ENCODE peak calls at places on chromosomes 6 and 20, in four cellular contexts. J is BE2C, M is uterus, A is lung. S is an unnamed sample. For H3K4me1, the result is how much of the 10 kb centered on the place peaks cover.

GRCh38 chr20:13008761-13009681 is at the start of gene SPTLC3:
- DNase-seq in A (peak), J (no peak), M (no peak), S (peak)

GRCh38 chr20:4855097-4855496 is 133.4 kb downstream of the PRND start:
- DNase-seq in A (no peak), M (no peak), J (no peak), S (no peak)

GRCh38 chr6:169862464-169863148 is 111.2 kb downstream of the ERMARD start:
- DNase-seq in M (no peak), A (no peak), J (no peak), S (no peak)

GRCh38 chr6:81808834-81809598 is 56.5 kb upstream of the TENT5A start:
- DNase-seq in M (no peak), J (no peak), A (no peak), S (peak)

GRCh38 chr6:24458134-24458533 is 31.2 kb downstream of the GPLD1 start:
- DNase-seq in M (no peak), A (no peak), J (no peak), S (no peak)

GRCh38 chr6:131125431-131125830 is 9.8 kb upstream of the AKAP7 start:
- DNase-seq in J (no peak), A (no peak), M (no peak), S (no peak)

GRCh38 chr20:64053841-64054661 is 4.6 kb upstream of the SOX18 start:
- DNase-seq in J (peak), M (peak), A (no peak), S (peak)

GRCh38 chr6:156590482-156590881 is 186.7 kb upstream of the ARID1B start:
- DNase-seq in J (no peak), M (no peak), A (no peak), S (no peak)

GRCh38 chr6:134817448-134817847 is 132.5 kb downstream of the ALDH8A1 start:
- DNase-seq in M (no peak), J (no peak), A (no peak), S (no peak)

GRCh38 chr20:2353231-2353630 is 27.5 kb upstream of the TGM6 start:
- DNase-seq in M (no peak), A (no peak), J (no peak), S (no peak)

GRCh38 chr6:52108128-52108527 is 20.7 kb upstream of the PKHD1 start:
- DNase-seq in J (no peak), A (no peak), M (no peak), S (no peak)

GRCh38 chr6:14390805-14391204 is 273.2 kb downstream of the CD83 start:
- DNase-seq in M (no peak), A (no peak), J (no peak), S (no peak)

GRCh38 chr6:26739811-26740210 is 80.3 kb upstream of the ZNF322 start:
- DNase-seq in M (no peak), J (no peak), A (no peak), S (no peak)

GRCh38 chr6:15444081-15444731 is 198.3 kb downstream of the JARID2 start:
- DNase-seq in J (peak), M (no peak), A (no peak), S (no peak)

GRCh38 chr6:46687619-46688097 is at the start of gene TDRD6:
- DNase-seq in M (no peak), A (no peak), J (no peak), S (no peak)

DNA sequence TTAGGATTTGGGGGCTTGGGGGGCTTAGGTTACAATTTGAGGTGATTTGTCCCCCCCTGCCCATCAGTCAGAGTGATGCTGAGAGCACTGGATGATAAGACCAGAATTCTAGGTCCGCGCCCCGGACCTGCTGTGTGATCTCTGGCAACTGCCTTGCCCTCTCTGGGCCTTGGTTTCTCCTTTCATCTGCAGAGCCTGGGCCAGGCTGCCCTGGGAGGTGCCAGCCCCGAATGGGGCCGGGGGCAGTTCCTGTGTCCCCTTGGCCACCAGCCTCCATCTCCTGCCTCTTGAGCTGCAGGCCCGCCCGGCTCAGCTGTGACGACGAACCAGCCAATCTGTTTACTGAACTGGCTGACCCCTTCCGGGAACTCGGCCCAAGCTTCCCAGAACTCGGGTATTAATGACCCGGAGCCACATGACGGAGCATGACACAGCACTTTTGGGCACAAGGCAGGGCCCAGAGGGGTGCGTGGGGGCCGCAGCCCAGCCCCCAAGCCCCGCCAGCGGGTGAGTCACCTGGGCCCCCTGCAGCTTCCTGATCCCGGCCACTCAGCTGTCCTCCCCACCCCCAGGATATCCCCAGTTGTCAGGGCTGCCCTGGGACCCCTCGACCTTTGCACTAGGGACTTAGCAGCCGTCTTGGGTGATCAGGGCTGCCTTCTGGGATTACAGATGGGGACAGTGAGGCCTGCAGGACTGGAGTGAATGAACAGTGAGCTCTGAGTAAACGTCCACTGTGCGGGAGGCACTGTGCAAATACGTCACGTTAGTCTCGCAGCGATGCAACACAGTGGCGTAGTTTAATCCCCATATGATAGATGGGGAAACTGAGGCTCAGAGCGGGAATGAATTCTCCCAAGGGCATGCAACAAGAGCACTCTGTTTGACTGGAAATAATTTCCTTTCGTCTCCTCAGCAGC is 102.0 kb downstream of the CEBPB start:
- DNase-seq in M (peak), A (peak), J (peak), S (peak)
- TF ChIP-seq CTCF in M (no peak), A (no peak), J (no peak), S (no peak)

DNA sequence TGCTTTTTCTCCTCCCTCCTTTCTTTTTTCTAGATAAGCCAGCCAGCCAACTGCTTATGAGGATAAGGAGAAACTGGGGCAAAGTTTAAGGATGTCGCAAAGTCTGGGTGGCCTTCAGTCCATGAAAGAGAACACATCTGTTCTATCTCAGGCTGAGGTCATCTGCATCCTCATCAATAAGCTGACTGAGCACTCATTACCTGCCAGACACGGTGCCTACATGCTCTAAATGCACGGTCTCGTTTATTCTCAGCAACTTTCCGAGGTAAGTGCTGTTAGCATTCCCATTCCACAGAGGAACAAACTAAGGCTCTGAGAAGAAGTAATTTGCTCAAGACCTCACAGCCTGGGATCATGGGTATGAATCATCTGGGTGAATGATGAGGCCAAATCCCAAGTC is 133.1 kb downstream of the BCAS1 start:
- DNase-seq in M (no peak), A (no peak), J (no peak), S (no peak)
- H3K4me1 ChIP-seq in M (under half), A (under half), J (under half), S (half or more)

GRCh38 chr6:104896914-104897313 is 37.2 kb upstream of the HACE1 start:
- DNase-seq in J (no peak), A (no peak), M (no peak), S (no peak)
- TF ChIP-seq CTCF in J (peak), A (no peak), M (no peak), S (peak)

GRCh38 chr6:5203571-5203970 is 57.2 kb downstream of the LYRM4 start:
- DNase-seq in J (no peak), A (no peak), M (no peak), S (no peak)
- H3K4me1 ChIP-seq in J (under half), A (under half), M (under half), S (under half)

DNA sequence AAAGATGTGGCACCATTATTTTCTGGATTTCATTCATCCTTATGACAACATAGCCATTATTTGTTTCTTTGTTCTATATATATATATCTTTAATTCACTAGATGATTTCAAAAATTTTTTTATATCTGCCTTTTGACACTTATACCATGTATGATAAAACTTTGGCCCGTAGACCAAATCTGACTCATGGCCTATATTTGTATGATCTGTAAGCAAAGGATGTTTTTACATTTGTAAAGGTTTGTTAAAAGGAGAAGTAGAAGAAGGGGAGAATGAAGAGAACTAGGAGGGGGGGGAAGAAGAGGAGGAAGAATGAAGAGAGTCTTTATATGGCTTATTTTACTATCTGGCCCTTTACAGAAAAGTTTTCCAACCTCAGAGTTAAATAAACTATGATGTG is 279.7 kb downstream of the LAMA2 start:
- DNase-seq in J (no peak), M (no peak), A (no peak), S (no peak)
- TF ChIP-seq CTCF in J (no peak), M (no peak), A (no peak), S (no peak)

GRCh38 chr6:11432091-11432490 is 105.5 kb upstream of the TMEM170B start:
- DNase-seq in M (no peak), A (no peak), J (no peak), S (no peak)

GRCh38 chr6:11430036-11430435 is 107.5 kb upstream of the TMEM170B start:
- DNase-seq in A (no peak), M (no peak), J (no peak), S (no peak)

GRCh38 chr6:11429577-11429976 is 108.0 kb upstream of the TMEM170B start:
- DNase-seq in M (no peak), A (no peak), J (no peak), S (no peak)

GRCh38 chr6:11432713-11433450 is 104.7 kb upstream of the TMEM170B start:
- DNase-seq in J (no peak), A (no peak), M (no peak), S (no peak)

DNA sequence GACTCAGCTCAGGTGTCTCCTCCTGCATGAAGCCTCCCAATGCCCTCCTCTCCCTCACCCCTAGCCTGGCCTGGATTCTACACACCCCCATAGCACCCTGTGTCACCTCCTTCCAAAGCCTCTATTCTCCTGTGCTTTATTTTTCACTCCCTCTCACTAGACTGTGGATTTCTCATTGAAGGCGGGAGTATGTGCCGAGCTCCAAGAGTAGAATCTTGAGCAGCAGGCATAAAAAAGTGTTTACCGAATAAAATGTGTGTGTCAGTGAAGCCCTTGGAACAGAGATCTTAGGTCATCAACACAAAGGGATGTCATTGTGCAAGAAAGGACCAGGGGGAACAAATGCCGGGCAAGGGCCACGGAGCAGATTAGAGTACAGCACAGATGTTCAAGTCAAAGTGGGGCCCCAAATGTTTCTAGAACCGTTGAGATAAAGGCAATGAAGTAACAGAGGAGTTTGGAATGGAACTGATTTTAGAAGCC is 106.1 kb upstream of the TMEM170B start:
- DNase-seq in A (no peak), J (no peak), M (no peak), S (no peak)
- H3K4me1 ChIP-seq in A (under half), J (under half), M (under half), S (under half)

S was measured in heart left ventricle.